ENCODE peak calls at places on chromosomes 4 and X, in eight cellular contexts. S is sigmoid colon, Q is Peyer's patch, T is cardiac muscle cell, M is psoas muscle, U is neural progenitor cell, F is mammary epithelial cell, C is left lung. Z is an unnamed sample.

GRCh38 chrX:63275127-63275526 is 76.0 kb downstream of the SPIN4 start:
- DNase-seq in S (no peak), Q (no peak), T (peak; percentile 24), M (no peak), U (peak; percentile 22), F (peak; percentile 25), C (no peak), Z (no peak)

GRCh38 chr4:173525118-173526033 is 4.7 kb downstream of the HAND2 start:
- DNase-seq in S (peak; percentile 80), Q (no peak), T (peak; percentile 59), M (no peak), U (peak; percentile 64), F (no peak), C (peak; percentile 77), Z (peak; percentile 71)

GRCh38 chr4:169854090-169854489 is 96.3 kb upstream of the HPF1 start:
- DNase-seq in S (no peak), Q (no peak), T (peak; percentile 3), M (no peak), U (no peak), F (peak; percentile 8), C (no peak), Z (no peak)

GRCh38 chrX:138775501-138775900 is 64.0 kb upstream of the FGF13 start:
- DNase-seq in S (no peak), Q (no peak), T (peak; percentile 33), M (no peak), U (peak; percentile 46), F (peak; percentile 25), C (no peak), Z (no peak)

GRCh38 chr4:2299794-2300193 is 37.9 kb upstream of the MXD4 start:
- DNase-seq in S (no peak), Q (no peak), T (no peak), M (no peak), U (no peak), F (no peak), C (no peak), Z (no peak)

GRCh38 chrX:110851780-110852179 is 56.2 kb upstream of the CHRDL1 start:
- DNase-seq in S (no peak), Q (no peak), T (no peak), M (no peak), U (no peak), F (peak; percentile 54), C (no peak), Z (no peak)

GRCh38 chr4:11376571-11376970 is 52.1 kb downstream of the HS3ST1 start:
- DNase-seq in S (no peak), Q (no peak), T (no peak), M (no peak), U (no peak), F (no peak), C (no peak), Z (no peak)

GRCh38 chr4:139872274-139872673 is 206.7 kb downstream of the MGST2 start:
- DNase-seq in S (no peak), Q (no peak), T (no peak), M (no peak), U (no peak), F (peak; percentile 94), C (no peak), Z (no peak)

GRCh38 chr4:48033825-48034413 is 17.3 kb downstream of the NIPAL1 start:
- DNase-seq in S (no peak), Q (no peak), T (no peak), M (no peak), U (peak; percentile 17), F (peak; percentile 34), C (no peak), Z (no peak)

GRCh38 chrX:49165901-49166881 is 3.6 kb downstream of the MAGIX start:
- DNase-seq in S (peak; percentile 93), Q (peak; percentile 88), T (peak; percentile 84), M (peak; percentile 80), U (peak; percentile 89), F (peak; percentile 88), C (peak; percentile 89), Z (peak; percentile 86)
- H3K4me3 ChIP-seq in S (peak overlapping the region; percentile 48), Q (peak overlapping the region; percentile 51), T (no peak overlapping the region), M (peak overlapping the region; percentile 67), U (peak overlapping the region; percentile 31), F (peak overlapping the region; percentile 18), C (peak overlapping the region; percentile 17), Z (peak overlapping the region; percentile 67)

GRCh38 chr4:126784966-126785580 is 847.7 kb upstream of the INTU start:
- DNase-seq in S (no peak), Q (no peak), T (no peak), M (no peak), U (no peak), F (peak; percentile 55), C (no peak), Z (no peak)

GRCh38 chr4:126794363-126794762 is 838.4 kb upstream of the INTU start:
- DNase-seq in S (no peak), Q (no peak), T (no peak), M (no peak), U (no peak), F (peak; percentile 64), C (no peak), Z (no peak)

DNA sequence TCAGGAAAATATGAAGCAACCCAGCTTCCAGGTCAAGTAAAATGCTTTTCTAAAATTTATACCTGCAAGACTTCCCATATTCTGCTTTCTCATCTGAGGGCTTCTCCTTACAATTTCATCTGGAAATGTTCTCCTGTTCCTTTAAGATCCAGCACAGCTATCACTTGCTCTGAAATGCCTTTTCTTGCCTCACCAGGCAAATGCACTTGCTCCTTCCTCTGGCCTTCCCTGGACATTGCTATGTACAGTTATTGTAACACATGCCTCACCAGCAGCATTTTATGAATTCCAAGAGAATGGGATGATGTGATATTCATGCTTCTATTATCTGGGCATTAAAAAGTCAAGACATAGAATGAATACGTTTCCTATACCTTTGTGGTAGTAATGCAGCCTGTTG is 842.1 kb upstream of the INTU start:
- DNase-seq in S (no peak), Q (no peak), T (peak; percentile 10), M (no peak), U (no peak), F (no peak), C (no peak), Z (no peak)
- TF ChIP-seq CTCF in S (no peak), Q (no peak), T (no peak), M (no peak), U (no peak), F (peak; percentile 16), C (no peak), Z (no peak)

GRCh38 chr4:95238554-95238953 is 310.2 kb downstream of the UNC5C start:
- DNase-seq in S (no peak), Q (no peak), T (no peak), M (no peak), U (no peak), F (no peak), C (no peak), Z (no peak)

GRCh38 chr4:95248713-95249401 is 299.9 kb downstream of the UNC5C start:
- DNase-seq in S (no peak), Q (no peak), T (no peak), M (no peak), U (no peak), F (peak; percentile 24), C (no peak), Z (no peak)

GRCh38 chr4:95249402-95250043 is 299.2 kb downstream of the UNC5C start:
- DNase-seq in S (no peak), Q (no peak), T (no peak), M (no peak), U (no peak), F (no peak), C (no peak), Z (no peak)

DNA sequence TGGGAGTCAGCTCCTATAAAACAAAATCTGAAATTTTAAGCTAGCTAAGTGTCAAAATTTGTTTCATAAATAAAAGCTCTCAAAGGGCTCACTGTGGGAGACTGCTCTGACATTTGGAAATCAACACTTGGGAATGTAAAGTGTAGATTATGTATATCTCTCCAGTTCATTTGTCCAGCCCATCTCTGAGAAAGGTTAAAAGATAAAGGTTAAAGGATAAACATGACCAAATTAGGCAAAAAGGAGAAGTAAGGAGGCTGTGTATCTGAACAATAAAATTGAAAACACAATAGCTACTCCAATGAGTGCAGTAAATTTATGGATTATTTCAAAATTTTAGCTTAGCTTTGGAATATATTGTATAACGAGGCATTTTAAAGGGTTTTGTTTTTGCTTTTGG is 304.9 kb downstream of the UNC5C start:
- DNase-seq in S (no peak), Q (no peak), T (no peak), M (no peak), U (no peak), F (no peak), C (no peak), Z (no peak)
- H3K27ac ChIP-seq in S (no peak overlapping the region), Q (no peak overlapping the region), T (no peak overlapping the region), M (no peak overlapping the region), U (no peak overlapping the region), F (no peak overlapping the region), C (no peak overlapping the region), Z (no peak overlapping the region)

GRCh38 chr4:80471701-80472100 is 136.2 kb downstream of the CFAP299 start:
- DNase-seq in S (peak; percentile 71), Q (peak; percentile 58), T (peak; percentile 44), M (no peak), U (peak; percentile 32), F (peak; percentile 44), C (peak; percentile 76), Z (no peak)
- H3K4me3 ChIP-seq in S (peak overlapping the region; percentile 33), Q (peak overlapping the region; percentile 7), T (no peak overlapping the region), M (no peak overlapping the region), U (no peak overlapping the region), F (peak overlapping the region; percentile 9), C (no peak overlapping the region), Z (peak overlapping the region; percentile 30)

GRCh38 chr4:183430317-183430986 is 14.0 kb upstream of the CDKN2AIP start:
- DNase-seq in S (no peak), Q (no peak), T (peak; percentile 6), M (no peak), U (peak; percentile 77), F (no peak), C (no peak), Z (peak; percentile 29)
- TF ChIP-seq CTCF in S (no peak), Q (no peak), T (no peak), M (no peak), U (peak; percentile 22), F (no peak), C (no peak), Z (no peak)

DNA sequence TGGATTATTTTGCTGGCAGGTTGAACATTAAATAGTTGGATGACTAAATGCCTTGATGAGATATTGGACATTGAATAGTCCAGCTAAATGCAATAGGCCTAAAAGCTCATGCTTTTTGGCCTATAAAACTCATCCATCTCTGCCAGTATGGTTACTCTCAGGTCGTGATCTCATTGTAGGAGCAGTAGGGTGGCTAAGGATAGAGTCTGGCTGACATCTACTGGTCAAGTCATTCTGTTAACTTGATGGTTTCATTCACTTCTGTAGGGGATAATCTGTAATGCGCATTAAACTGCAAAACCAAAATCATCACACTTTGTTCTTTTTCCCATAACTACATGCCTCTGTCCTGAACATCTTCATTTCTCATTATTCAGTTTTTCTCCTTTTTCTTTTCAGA is 227.0 kb downstream of the DKK2 start:
- DNase-seq in S (no peak), Q (no peak), T (peak; percentile 26), M (no peak), U (peak; percentile 49), F (peak; percentile 48), C (no peak), Z (no peak)
- H3K27ac ChIP-seq in S (no peak overlapping the region), Q (no peak overlapping the region), T (no peak overlapping the region), M (no peak overlapping the region), U (no peak overlapping the region), F (no peak overlapping the region), C (no peak overlapping the region), Z (no peak overlapping the region)

DNA sequence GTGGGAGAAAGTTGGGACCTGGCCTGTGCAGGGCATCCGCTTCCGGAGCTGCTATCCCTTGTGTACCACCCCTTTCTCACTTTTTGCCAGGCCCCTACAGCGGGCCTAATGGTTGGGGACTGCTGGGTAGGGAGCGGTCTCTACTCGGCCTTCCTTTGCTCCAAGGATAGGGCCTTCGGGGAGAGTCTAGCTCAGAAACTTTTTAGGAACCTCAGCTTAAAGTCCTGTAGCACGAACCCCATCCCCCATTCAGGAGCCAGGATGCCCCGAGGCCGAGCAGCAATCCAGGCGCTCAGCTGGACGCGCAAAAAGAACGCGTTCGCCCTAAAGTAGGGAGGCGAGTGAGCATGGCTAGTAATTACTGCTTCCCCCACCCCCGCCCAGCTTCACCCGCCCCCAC is 9.7 kb downstream of the POU4F2 start:
- DNase-seq in S (no peak), Q (no peak), T (no peak), M (no peak), U (peak; percentile 64), F (no peak), C (no peak), Z (no peak)
- H3K4me3 ChIP-seq in S (no peak overlapping the region), Q (no peak overlapping the region), T (no peak overlapping the region), M (no peak overlapping the region), U (peak overlapping the region; percentile 47), F (no peak overlapping the region), C (no peak overlapping the region), Z (no peak overlapping the region)

Z was measured in coronary artery.